ENCODE peak calls at places on chromosome 2, in seven cellular contexts. C, Y, L, Q, E, U and S are unnamed samples.

GRCh38 chr2:233814436-233814835 is 36.3 kb downstream of the MROH2A start:
- DNase-seq in C (no peak), Y (no peak), L (no peak), Q (no peak), E (no peak), U (no peak), S (no peak)

GRCh38 chr2:132038179-132038882 is 123.4 kb downstream of the ANKRD30BL start:
- DNase-seq in C (no peak), Y (peak), L (no peak), Q (no peak), E (no peak), U (no peak), S (no peak)

GRCh38 chr2:206472094-206472493 is 28.8 kb downstream of the ADAM23 start:
- DNase-seq in C (no peak), Y (no peak), L (no peak), Q (no peak), E (no peak), U (no peak), S (no peak)

GRCh38 chr2:70947556-70948184 is 12.0 kb downstream of the ATP6V1B1 start:
- DNase-seq in C (no peak), Y (no peak), L (no peak), Q (no peak), E (no peak), U (no peak), S (no peak)

GRCh38 chr2:48107326-48107925 is 201.1 kb upstream of the FBXO11 start:
- DNase-seq in C (no peak), Y (peak), L (no peak), Q (no peak), E (peak), U (no peak), S (no peak)

GRCh38 chr2:216690451-216691209 is 4.7 kb downstream of the IGFBP5 start:
- DNase-seq in C (no peak), Y (peak), L (no peak), Q (no peak), E (no peak), U (peak), S (no peak)

GRCh38 chr2:74917702-74918619 is 40.5 kb upstream of the POLE4 start:
- DNase-seq in C (no peak), Y (peak), L (no peak), Q (no peak), E (peak), U (no peak), S (no peak)

GRCh38 chr2:18219676-18220075 is 340.8 kb downstream of the RDH14 start:
- DNase-seq in C (no peak), Y (peak), L (no peak), Q (no peak), E (no peak), U (no peak), S (no peak)

GRCh38 chr2:122635649-122636496 is 880.4 kb downstream of the TSN start:
- DNase-seq in C (no peak), Y (peak), L (no peak), Q (no peak), E (no peak), U (no peak), S (no peak)

GRCh38 chr2:100865819-100866462 is 46.0 kb downstream of the NPAS2 start:
- DNase-seq in C (no peak), Y (peak), L (no peak), Q (no peak), E (no peak), U (no peak), S (no peak)

GRCh38 chr2:72951303-72952095 is 34.2 kb downstream of the EMX1 start:
- DNase-seq in C (no peak), Y (no peak), L (no peak), Q (no peak), E (no peak), U (no peak), S (no peak)

GRCh38 chr2:231227309-231228162 is 29.1 kb downstream of the ARMC9 start:
- DNase-seq in C (peak), Y (peak), L (peak), Q (peak), E (peak), U (peak), S (no peak)

GRCh38 chr2:85540131-85540587 is 1.2 kb downstream of the MAT2A start:
- DNase-seq in C (no peak), Y (no peak), L (no peak), Q (no peak), E (no peak), U (no peak), S (no peak)

GRCh38 chr2:19607931-19608762 is 249.7 kb upstream of the OSR1 start:
- DNase-seq in C (no peak), Y (peak), L (no peak), Q (no peak), E (no peak), U (no peak), S (no peak)

GRCh38 chr2:14516844-14517243 is 115.7 kb upstream of the LRATD1 start:
- DNase-seq in C (no peak), Y (peak), L (no peak), Q (no peak), E (peak), U (no peak), S (no peak)

GRCh38 chr2:184692137-184692734 is 93.9 kb downstream of the ZNF804A start:
- DNase-seq in C (no peak), Y (no peak), L (no peak), Q (no peak), E (no peak), U (no peak), S (no peak)

GRCh38 chr2:26569216-26570082 is 71.7 kb downstream of the CIB4 start:
- DNase-seq in C (no peak), Y (no peak), L (no peak), Q (no peak), E (no peak), U (no peak), S (no peak)

GRCh38 chr2:238574490-238575271 is 148.0 kb downstream of the ASB1 start:
- DNase-seq in C (no peak), Y (no peak), L (no peak), Q (no peak), E (no peak), U (no peak), S (no peak)

GRCh38 chr2:63047534-63048281 is 2.9 kb upstream of the OTX1 start:
- DNase-seq in C (no peak), Y (no peak), L (no peak), Q (no peak), E (no peak), U (no peak), S (no peak)

GRCh38 chr2:208935531-208935930 is 488.3 kb upstream of the MAP2 start:
- DNase-seq in C (no peak), Y (no peak), L (no peak), Q (no peak), E (no peak), U (no peak), S (no peak)

GRCh38 chr2:209495855-209496585 is 72.2 kb downstream of the MAP2 start:
- DNase-seq in C (no peak), Y (peak), L (no peak), Q (no peak), E (peak), U (peak), S (no peak)

GRCh38 chr2:9300829-9301453 is 94.3 kb downstream of the ASAP2 start:
- DNase-seq in C (no peak), Y (no peak), L (no peak), Q (no peak), E (no peak), U (peak), S (no peak)

GRCh38 chr2:32168513-32168912 is 2.8 kb downstream of the SLC30A6 start:
- DNase-seq in C (no peak), Y (no peak), L (no peak), Q (no peak), E (no peak), U (no peak), S (no peak)

GRCh38 chr2:39499336-39499735 is 62.3 kb upstream of the MAP4K3 start:
- DNase-seq in C (no peak), Y (no peak), L (no peak), Q (no peak), E (no peak), U (no peak), S (no peak)

GRCh38 chr2:98524168-98524567 is 79.5 kb downstream of the INPP4A start:
- DNase-seq in C (no peak), Y (no peak), L (no peak), Q (no peak), E (peak), U (no peak), S (no peak)